ENCODE peak calls at places on chromosomes 2 and 18, in five cellular contexts. F, I, Q, N and H are unnamed samples.
A peak's percentile ranks its signal among the peaks of the same experiment; 100 is the strongest.

GRCh38 chr2:190854726-190855125 is 25.9 kb upstream of the GLS start:
- DNase-seq in N (no peak), I (no peak), F (no peak), Q (no peak), H (no peak)

GRCh38 chr2:235996419-235996818 is 171.8 kb downstream of the GBX2 start:
- DNase-seq in I (no peak), N (no peak), F (no peak), Q (no peak), H (no peak)

GRCh38 chr2:69164379-69164778 is 151.4 kb downstream of the ANTXR1 start:
- DNase-seq in Q (no peak), N (peak; percentile 36), I (no peak), F (no peak), H (peak; percentile 84)

GRCh38 chr2:193584522-193584938 is 1389.8 kb upstream of the TMEFF2 start:
- DNase-seq in Q (no peak), N (peak; percentile 48), I (peak; percentile 13), F (no peak), H (peak; percentile 63)

GRCh38 chr2:38214209-38214717 is 138.3 kb upstream of the CYP1B1 start:
- DNase-seq in N (no peak), F (no peak), Q (no peak), I (no peak), H (no peak)

GRCh38 chr2:218642786-218643185 is 16.6 kb downstream of the ZNF142 start:
- DNase-seq in Q (no peak), F (no peak), I (no peak), N (no peak), H (no peak)

GRCh38 chr2:181461056-181461630 is 4.0 kb downstream of the ITGA4 start:
- DNase-seq in Q (peak; percentile 10), I (peak; percentile 22), N (no peak), F (no peak), H (no peak)

GRCh38 chr2:160270571-160271113 is 70.6 kb upstream of the ITGB6 start:
- DNase-seq in Q (no peak), N (no peak), I (no peak), F (no peak), H (no peak)

GRCh38 chr2:75475049-75475448 is 85.7 kb downstream of the EVA1A start:
- DNase-seq in I (no peak), N (no peak), F (no peak), Q (no peak), H (no peak)

GRCh38 chr2:68292108-68292710 is 27.5 kb downstream of the CNRIP1 start:
- DNase-seq in F (no peak), Q (no peak), N (peak; percentile 40), I (peak; percentile 77), H (peak; percentile 56)

GRCh38 chr2:238053195-238053776 is 7.5 kb upstream of the SCLY start:
- DNase-seq in I (no peak), F (no peak), Q (no peak), N (peak; percentile 13), H (no peak)

GRCh38 chr2:220533485-220533884 is 906.1 kb downstream of the SLC4A3 start:
- DNase-seq in F (no peak), N (peak; percentile 57), Q (no peak), I (no peak), H (peak; percentile 32)

GRCh38 chr2:196939381-196939780 is 12.9 kb upstream of the PGAP1 start:
- DNase-seq in Q (no peak), I (no peak), F (no peak), N (peak; percentile 80), H (peak; percentile 50)

GRCh38 chr18:44887227-44887631 is 206.5 kb downstream of the SETBP1 start:
- DNase-seq in I (no peak), F (peak; percentile 41), N (peak; percentile 87), Q (peak; percentile 42), H (peak; percentile 51)

GRCh38 chr2:23757686-23758433 is 169.1 kb downstream of the ATAD2B start:
- DNase-seq in Q (no peak), F (peak; percentile 21), N (peak; percentile 91), I (no peak), H (peak; percentile 94)

GRCh38 chr18:2572144-2572682 is 856 bp downstream of the NDC80 start:
- DNase-seq in N (peak; percentile 6), Q (no peak), F (no peak), I (peak; percentile 29), H (no peak)

GRCh38 chr2:230416061-230416721 is at the start of gene SP100:
- DNase-seq in F (peak; percentile 85), N (peak; percentile 82), Q (peak; percentile 85), I (peak; percentile 91), H (peak; percentile 82)

GRCh38 chr18:48452863-48453323 is 43.7 kb upstream of the ZBTB7C start:
- DNase-seq in I (no peak), F (no peak), N (no peak), Q (no peak), H (no peak)

GRCh38 chr2:205352593-205352992 is 329.7 kb upstream of the NRP2 start:
- DNase-seq in Q (no peak), N (peak; percentile 63), F (no peak), I (no peak), H (peak; percentile 44)

GRCh38 chr2:151060334-151060733 is 201.3 kb downstream of the RBM43 start:
- DNase-seq in F (no peak), N (no peak), I (no peak), Q (no peak), H (no peak)

GRCh38 chr2:204665244-204665643 is 120.0 kb downstream of the PARD3B start:
- DNase-seq in F (no peak), I (no peak), N (peak; percentile 30), Q (no peak), H (peak; percentile 74)

GRCh38 chr2:216308532-216308931 is 63.8 kb downstream of the MARCHF4 start:
- DNase-seq in I (no peak), F (no peak), N (peak; percentile 10), Q (no peak), H (peak; percentile 20)
- H3K4me3 ChIP-seq in I (no peak overlapping the region), F (no peak overlapping the region), N (no peak overlapping the region), Q (no peak overlapping the region), H (no peak overlapping the region)

GRCh38 chr2:224613543-224614317 is 28.6 kb upstream of the CUL3 start:
- DNase-seq in N (no peak), Q (no peak), F (no peak), I (no peak), H (no peak)

GRCh38 chr2:224612581-224612980 is 27.4 kb upstream of the CUL3 start:
- DNase-seq in Q (no peak), N (peak; percentile 4), F (no peak), I (no peak), H (no peak)

GRCh38 chr2:224608104-224608503 is 22.9 kb upstream of the CUL3 start:
- DNase-seq in N (no peak), Q (peak; percentile 16), F (peak; percentile 31), I (no peak), H (no peak)

DNA sequence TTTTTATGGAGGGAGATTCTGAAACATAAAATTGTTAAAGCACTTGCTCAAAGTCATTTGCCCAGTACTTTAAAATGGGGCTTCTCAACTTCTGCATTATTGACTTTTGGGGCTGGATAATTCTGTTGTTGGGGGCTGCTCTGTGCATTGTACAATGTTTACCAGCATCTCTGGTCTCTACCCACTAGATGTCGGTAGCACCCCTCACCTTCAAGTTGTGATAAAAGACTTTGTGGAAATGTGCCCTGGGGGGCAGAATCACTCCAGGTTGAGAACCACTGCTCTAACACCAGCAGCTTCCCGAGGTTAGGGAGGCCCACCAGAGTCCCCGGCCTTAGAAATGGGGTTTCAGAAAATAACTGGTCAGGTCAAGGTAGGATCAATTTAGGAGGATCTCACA is 26.8 kb upstream of the CUL3 start:
- DNase-seq in F (no peak), I (peak; percentile 80), Q (no peak), N (no peak), H (no peak)
- TF ChIP-seq CTCF in F (no peak), I (peak; percentile 93), Q (no peak), N (no peak), H (no peak)

GRCh38 chr2:26401739-26402541 is at the start of gene DRC1:
- DNase-seq in Q (peak; percentile 23), I (no peak), N (peak; percentile 73), F (peak; percentile 32), H (peak; percentile 76)
- H3K4me3 ChIP-seq in Q (peak within 1 kb of the TSS; percentile 40), I (no peak within 1 kb of the TSS), N (peak within 1 kb of the TSS; percentile 56), F (no peak within 1 kb of the TSS), H (peak within 1 kb of the TSS; percentile 52)

DNA sequence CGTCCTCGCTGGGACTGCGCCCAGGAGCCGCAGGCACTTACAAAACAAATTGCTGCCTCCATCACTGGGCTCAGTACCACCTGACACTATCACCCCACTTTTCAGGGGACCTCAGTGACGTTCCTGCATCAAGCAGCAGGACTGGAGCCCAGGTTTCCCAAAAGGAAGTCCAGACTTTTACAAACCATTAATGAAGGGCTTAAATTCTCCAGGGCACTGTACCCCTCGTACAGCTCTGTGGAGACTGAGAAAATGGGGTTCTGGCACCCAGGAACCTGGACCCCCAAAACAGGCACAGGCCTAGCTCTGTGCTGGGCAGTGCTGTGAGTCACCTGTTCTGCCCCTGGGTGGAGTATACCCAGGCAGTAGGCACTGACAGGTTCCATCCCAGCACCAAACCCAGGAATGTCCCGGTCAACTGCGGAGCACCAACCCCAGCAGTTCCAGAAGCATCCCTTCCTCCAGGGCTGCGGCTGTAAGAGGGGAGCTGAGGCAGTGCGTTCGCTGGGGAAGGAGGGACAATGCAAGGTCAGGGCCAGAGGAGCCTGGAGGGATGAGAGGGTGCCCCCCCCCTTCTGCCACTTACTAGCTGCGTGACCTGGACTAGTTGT is 24.6 kb upstream of the NOTO start:
- DNase-seq in N (no peak), Q (no peak), F (no peak), I (no peak), H (no peak)
- TF ChIP-seq CTCF in N (no peak), Q (no peak), F (peak; percentile 47), I (peak; percentile 61), H (no peak)

DNA sequence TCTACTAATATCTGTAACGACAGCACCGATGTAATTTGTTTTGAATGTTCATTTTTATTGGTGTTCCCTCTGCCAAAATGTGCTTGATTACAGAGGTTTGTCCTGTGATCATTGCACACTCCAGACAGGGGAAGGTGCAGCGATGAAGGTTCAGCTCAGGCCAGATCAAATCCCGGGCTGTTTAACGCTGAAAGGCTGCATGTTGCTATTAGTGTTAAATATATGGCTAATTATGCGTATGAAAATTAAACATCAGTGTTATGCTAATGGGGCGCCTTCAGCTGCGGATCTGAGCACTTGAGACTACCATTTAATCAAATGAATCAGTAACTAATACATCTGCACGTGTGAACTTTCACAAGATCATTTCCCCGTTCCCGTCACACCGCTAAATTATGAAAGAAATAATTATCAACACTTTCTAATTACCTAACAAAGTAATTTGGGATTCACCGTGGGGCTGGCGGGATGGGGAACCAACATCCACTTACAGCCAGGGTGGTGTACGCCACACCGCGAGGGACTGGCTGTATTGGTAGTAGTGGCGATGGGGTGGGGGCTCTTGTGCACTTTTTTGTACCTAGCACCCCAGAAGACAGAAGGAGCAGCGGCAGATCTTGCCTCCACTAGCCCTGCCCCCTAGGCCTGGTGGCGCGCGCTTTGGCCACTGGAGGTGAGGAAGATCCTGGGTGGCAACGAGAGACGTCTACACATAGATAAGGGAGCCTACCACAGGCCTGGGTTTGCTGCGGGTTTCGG is 1.4 kb upstream of the DLX1 start:
- DNase-seq in I (no peak), Q (no peak), F (no peak), N (no peak), H (no peak)
- H3K4me3 ChIP-seq in I (peak overlapping the region; percentile 64), Q (peak overlapping the region; percentile 59), F (no peak overlapping the region), N (peak overlapping the region; percentile 49), H (peak overlapping the region; percentile 53)